ENCODE peak calls at places on chromosomes 12 and 14, in eight cellular contexts. S is prostate gland, D is body of pancreas, G is testis, F is endothelial cell of umbilical vein, B is ovary, E is uterus, L is A549. W is an unnamed sample. For H3K4me1, the result is how much of the 10 kb centered on the place peaks cover.

GRCh38 chr12:88940854-88941253 is 360.6 kb upstream of the KITLG start:
- DNase-seq in D (no peak), E (no peak), B (no peak), F (no peak), G (no peak), S (no peak), L (no peak), W (no peak)

GRCh38 chr14:61644834-61645233 is 50.5 kb upstream of the HIF1A start:
- DNase-seq in E (no peak), L (no peak), F (no peak), D (no peak), S (no peak), G (no peak), B (no peak), W (no peak)

GRCh38 chr14:35682802-35683201 is 126.3 kb downstream of the RALGAPA1 start:
- DNase-seq in E (no peak), B (no peak), D (no peak), G (no peak), S (no peak), F (no peak), L (no peak), W (no peak)

GRCh38 chr14:54794148-54794547 is 108.5 kb downstream of the GCH1 start:
- DNase-seq in E (no peak), S (no peak), D (no peak), L (no peak), F (no peak), G (no peak), B (no peak), W (no peak)

GRCh38 chr12:42213954-42214426 is 24.1 kb downstream of the YAF2 start:
- DNase-seq in B (peak), D (peak), F (peak), S (peak), E (peak), G (peak), L (no peak), W (peak)

GRCh38 chr14:22084393-22085281 is 411.0 kb upstream of the OR4E1 start:
- DNase-seq in G (peak), S (peak), F (peak), E (peak), B (peak), L (peak), D (peak), W (no peak)

GRCh38 chr12:12138203-12139154 is 67.7 kb downstream of the BCL2L14 start:
- DNase-seq in F (no peak), S (no peak), E (no peak), D (no peak), B (no peak), G (no peak), L (no peak), W (no peak)

GRCh38 chr14:86790408-86791364 is 1202.3 kb downstream of the GALC start:
- DNase-seq in E (no peak), B (no peak), F (no peak), G (no peak), L (no peak), D (no peak), S (no peak), W (no peak)

GRCh38 chr12:1527789-1528188 is 66.6 kb downstream of the FBXL14 start:
- DNase-seq in S (no peak), D (no peak), L (no peak), B (no peak), E (no peak), F (no peak), G (no peak), W (no peak)

GRCh38 chr14:71482701-71483100 is 449.5 kb upstream of the RGS6 start:
- DNase-seq in S (no peak), D (no peak), L (no peak), E (no peak), G (no peak), B (no peak), F (no peak), W (no peak)

GRCh38 chr12:71237128-71237527 is 79.3 kb upstream of the TSPAN8 start:
- DNase-seq in L (no peak), D (no peak), B (no peak), F (no peak), G (no peak), S (no peak), E (no peak), W (no peak)

GRCh38 chr14:105912641-105913180 is 386.3 kb downstream of the TMEM121 start:
- DNase-seq in D (no peak), G (no peak), S (no peak), L (no peak), B (no peak), E (no peak), F (no peak), W (no peak)

GRCh38 chr14:38839743-38840375 is 263.2 kb downstream of the SEC23A start:
- DNase-seq in G (no peak), F (peak), E (no peak), L (no peak), S (no peak), D (no peak), B (no peak), W (peak)

GRCh38 chr12:132309162-132310086 is 20.0 kb downstream of the GALNT9 start:
- DNase-seq in S (no peak), G (no peak), L (no peak), B (no peak), D (no peak), E (no peak), F (no peak), W (no peak)

GRCh38 chr12:46676396-46676795 is 149.4 kb downstream of the SLC38A4 start:
- DNase-seq in B (no peak), L (no peak), F (no peak), D (no peak), S (no peak), G (no peak), E (no peak), W (no peak)

GRCh38 chr12:54004841-54005530 is 3.8 kb upstream of the HOXC8 start:
- DNase-seq in F (no peak), E (no peak), L (no peak), G (no peak), B (no peak), D (no peak), S (no peak), W (no peak)

GRCh38 chr12:30437616-30438015 is 258.1 kb downstream of the IPO8 start:
- DNase-seq in S (no peak), F (no peak), E (no peak), B (no peak), G (peak), L (no peak), D (no peak), W (peak)

GRCh38 chr12:110741371-110741770 is 1.3 kb downstream of the PPP1CC start:
- DNase-seq in F (peak), L (no peak), B (no peak), S (no peak), G (no peak), D (no peak), E (no peak), W (no peak)

GRCh38 chr12:57241556-57242310 is 9.3 kb downstream of the STAC3 start:
- DNase-seq in S (no peak), L (no peak), B (no peak), F (no peak), G (no peak), E (no peak), D (no peak), W (peak)

GRCh38 chr14:69013943-69014782 is 35.1 kb upstream of the ACTN1 start:
- DNase-seq in B (no peak), F (peak), G (peak), S (peak), E (no peak), L (no peak), D (peak), W (peak)

GRCh38 chr14:69818760-69819191 is 21.7 kb upstream of the SLC10A1 start:
- DNase-seq in G (peak), D (peak), L (peak), S (peak), F (peak), E (peak), B (peak), W (peak)

GRCh38 chr12:93109794-93110203 is 180.7 kb upstream of the EEA1 start:
- DNase-seq in G (no peak), L (no peak), S (no peak), F (no peak), D (no peak), E (no peak), B (peak), W (no peak)

GRCh38 chr14:68379510-68380303 is 413.2 kb downstream of the ZFP36L1 start:
- DNase-seq in G (no peak), S (peak), B (no peak), F (peak), E (no peak), L (no peak), D (no peak), W (no peak)

GRCh38 chr12:108616941-108617858 is 16.5 kb downstream of the SELPLG start:
- DNase-seq in L (peak), B (no peak), S (no peak), D (no peak), F (no peak), E (no peak), G (no peak), W (peak)

GRCh38 chr14:103733651-103734050 is 18.0 kb downstream of the ZFYVE21 start:
- DNase-seq in G (no peak), E (no peak), L (no peak), S (no peak), D (no peak), B (peak), F (no peak), W (no peak)

GRCh38 chr12:129676411-129676810 is 227.4 kb downstream of the TMEM132D start:
- DNase-seq in E (no peak), L (no peak), D (no peak), F (no peak), S (no peak), B (no peak), G (no peak), W (no peak)

GRCh38 chr12:108685469-108686247 is 45.7 kb downstream of the CORO1C start:
- DNase-seq in D (no peak), G (no peak), B (no peak), F (peak), S (no peak), E (no peak), L (no peak), W (no peak)

GRCh38 chr14:22010532-22011242 is 337.1 kb upstream of the OR4E1 start:
- DNase-seq in F (no peak), S (no peak), E (no peak), L (no peak), B (no peak), D (no peak), G (no peak), W (no peak)

GRCh38 chr14:97107070-97107469 is 309.9 kb downstream of the VRK1 start:
- DNase-seq in L (peak), E (no peak), S (no peak), F (no peak), B (no peak), D (no peak), G (no peak), W (no peak)

GRCh38 chr12:119841433-119842210 is 35.5 kb downstream of the CIT start:
- DNase-seq in B (no peak), L (no peak), D (no peak), E (no peak), F (peak), S (no peak), G (no peak), W (no peak)

GRCh38 chr12:104187446-104188155 is 28.0 kb upstream of the TXNRD1 start:
- DNase-seq in F (no peak), G (no peak), L (no peak), S (no peak), D (no peak), B (no peak), E (no peak), W (peak)

GRCh38 chr12:6346235-6346832 is 4.5 kb upstream of the TNFRSF1A start:
- DNase-seq in B (no peak), S (no peak), G (no peak), F (no peak), L (no peak), D (no peak), E (peak), W (no peak)

GRCh38 chr12:76872415-76872814 is 6.4 kb downstream of the CSRP2 start:
- DNase-seq in F (no peak), E (no peak), S (no peak), L (no peak), G (no peak), B (no peak), D (no peak), W (no peak)

GRCh38 chr12:40224439-40225291 is at the start of gene LRRK2:
- DNase-seq in G (peak), F (peak), B (peak), S (peak), L (peak), E (peak), D (peak), W (peak)

GRCh38 chr14:89618821-89619551 is 202.0 kb upstream of the FOXN3 start:
- DNase-seq in S (peak), F (peak), D (peak), L (peak), G (peak), B (peak), E (peak), W (peak)

GRCh38 chr14:63632932-63633514 is 8.6 kb downstream of the WDR89 start:
- DNase-seq in G (no peak), B (no peak), S (no peak), L (peak), F (peak), D (no peak), E (no peak), W (no peak)

GRCh38 chr12:15621140-15621539 is 168.0 kb downstream of the EPS8 start:
- DNase-seq in B (no peak), G (no peak), L (no peak), S (no peak), D (no peak), F (peak), E (no peak), W (no peak)

GRCh38 chr12:106601031-106601430 is 18.2 kb downstream of the RFX4 start:
- DNase-seq in S (no peak), D (no peak), F (no peak), E (no peak), L (no peak), G (no peak), B (no peak), W (no peak)

GRCh38 chr12:106599302-106599701 is 16.5 kb downstream of the RFX4 start:
- DNase-seq in L (no peak), D (no peak), B (no peak), S (no peak), G (no peak), E (no peak), F (no peak), W (no peak)

GRCh38 chr12:106600503-106600902 is 17.7 kb downstream of the RFX4 start:
- DNase-seq in B (no peak), L (no peak), E (no peak), D (no peak), S (no peak), G (no peak), F (no peak), W (no peak)

GRCh38 chr12:106595268-106595667 is 12.5 kb downstream of the RFX4 start:
- DNase-seq in L (no peak), F (no peak), D (no peak), B (no peak), G (no peak), E (no peak), S (no peak), W (no peak)

DNA sequence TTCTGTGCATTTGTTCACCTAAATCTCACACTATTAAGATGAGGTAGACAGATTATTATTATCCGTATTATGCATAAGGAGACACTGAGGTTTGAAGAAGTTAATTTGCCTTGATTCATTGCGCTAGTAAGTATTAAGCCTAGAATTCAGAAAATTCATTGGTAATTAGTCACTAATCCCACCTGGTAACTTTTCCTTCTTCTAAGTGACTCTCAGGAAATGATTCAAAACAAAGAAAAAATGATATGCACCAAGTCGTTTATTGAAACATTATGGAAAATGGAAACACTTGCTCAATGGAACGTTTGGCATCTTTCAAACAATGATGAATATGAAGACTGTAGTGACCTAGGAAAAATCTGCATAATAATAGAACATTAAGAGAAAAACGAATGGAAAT is 15.2 kb downstream of the RFX4 start:
- DNase-seq in L (no peak), B (no peak), E (no peak), S (no peak), G (no peak), F (peak), D (no peak), W (no peak)
- TF ChIP-seq CTCF in L (no peak), B (no peak), E (no peak), S (no peak), G (no peak), F (no peak), D (no peak), W (no peak)

DNA sequence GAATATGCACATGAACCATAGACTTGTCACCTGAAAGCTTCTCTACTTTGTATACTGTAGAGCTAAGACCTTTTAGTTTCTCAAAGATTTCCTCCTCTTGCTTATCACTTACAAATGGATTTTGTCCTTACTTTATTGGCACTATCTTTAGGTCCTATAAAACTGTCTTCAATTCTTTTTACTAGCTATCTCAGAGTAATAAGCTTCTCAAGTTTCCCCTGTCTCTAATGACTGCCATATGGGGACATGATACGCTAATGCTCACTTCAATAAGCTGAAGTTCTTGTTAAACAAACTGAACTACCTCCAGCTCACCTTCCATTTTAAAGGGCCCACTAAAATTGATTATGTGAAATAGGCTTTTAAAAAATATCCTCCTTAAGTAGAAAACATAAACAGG is 468.2 kb upstream of the CCDC196 start:
- DNase-seq in S (no peak), F (no peak), G (no peak), D (no peak), L (no peak), B (no peak), E (no peak), W (no peak)
- H3K4me1 ChIP-seq in S (under half), F (under half), G (under half), D (under half), L (under half), B (under half), E (under half), W (under half)

DNA sequence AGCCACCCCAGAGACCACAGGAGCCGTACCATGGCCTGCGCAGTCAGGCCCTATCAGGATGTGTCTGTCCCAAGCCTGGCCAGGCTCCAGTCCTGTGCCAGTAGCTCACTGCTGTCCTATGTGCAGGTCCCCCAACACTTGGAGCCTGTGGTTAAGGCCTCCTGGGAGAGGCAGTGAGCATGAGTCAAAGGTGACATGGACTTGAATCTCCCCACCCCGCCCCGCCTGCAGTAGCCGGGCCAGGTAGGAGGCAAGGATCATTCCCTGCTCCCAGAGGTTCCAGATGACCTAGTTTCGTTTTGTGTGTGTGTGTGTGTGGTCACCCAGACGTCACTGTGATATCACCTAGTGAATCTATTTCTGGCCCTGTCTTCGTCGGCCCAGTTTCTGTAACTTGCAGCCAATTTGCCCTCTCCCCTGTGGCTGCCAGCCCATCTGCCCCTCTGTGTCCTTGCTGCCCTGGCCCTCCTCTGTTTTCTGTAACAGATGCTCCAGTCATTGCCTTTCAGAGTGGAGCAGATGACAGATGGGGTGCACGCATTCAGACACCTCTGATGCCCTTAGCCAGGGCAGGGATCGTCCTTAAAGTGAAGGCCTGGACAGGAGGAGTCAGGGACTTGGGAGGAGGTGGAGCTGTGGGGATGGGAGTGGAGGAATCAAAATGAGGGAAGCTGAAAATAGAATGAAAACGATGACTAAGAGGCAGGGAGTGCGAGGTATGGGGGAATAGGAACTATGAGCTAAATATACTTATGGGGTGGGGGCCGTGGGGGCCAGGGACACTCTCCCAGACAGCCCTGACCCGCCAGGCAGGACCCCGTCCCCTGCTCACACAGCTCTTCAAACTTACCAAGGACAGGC is 37.4 kb downstream of the SLC6A12 start:
- DNase-seq in D (no peak), B (no peak), F (no peak), E (no peak), L (no peak), S (no peak), G (peak), W (peak)
- TF ChIP-seq POLR2A in D (no peak), B (no peak), F (no peak), E (no peak), L (no peak), S (no peak), G (no peak), W (no peak)

GRCh38 chr12:62600038-62600437 is 133.4 kb downstream of the MON2 start:
- DNase-seq in F (no peak), S (no peak), E (no peak), D (no peak), L (no peak), G (no peak), B (no peak), W (no peak)
- TF ChIP-seq CTCF in F (peak), S (no peak), E (no peak), D (no peak), L (peak), G (no peak), B (no peak), W (peak)

DNA sequence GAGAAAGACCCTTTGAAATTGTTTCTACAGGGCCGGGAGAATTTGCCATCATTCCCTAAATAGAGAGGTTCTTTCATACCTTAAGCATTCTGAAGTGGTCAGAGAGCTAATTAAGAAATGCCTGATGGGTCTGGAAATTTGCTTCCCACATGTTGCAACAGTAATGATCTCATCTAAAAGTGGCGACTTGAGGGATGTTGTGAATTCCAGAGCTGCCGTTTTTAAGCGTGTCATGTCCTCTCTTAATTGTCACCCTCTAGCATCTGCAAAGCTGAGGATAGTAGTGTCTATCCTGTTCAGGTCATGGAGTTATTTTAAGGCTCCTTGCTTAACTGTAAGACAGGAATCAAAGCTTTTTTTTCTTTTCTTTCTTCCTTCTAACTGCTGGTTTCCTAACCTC is 60.4 kb downstream of the FOS start:
- DNase-seq in D (no peak), S (no peak), G (no peak), E (no peak), F (no peak), B (no peak), L (no peak), W (no peak)
- H3K4me1 ChIP-seq in D (under half), S (under half), G (under half), E (under half), F (under half), B (under half), L (under half), W (half or more)

GRCh38 chr14:100067971-100068959 is 3.0 kb downstream of the EVL start:
- DNase-seq in L (no peak), F (peak), E (peak), G (peak), S (no peak), B (no peak), D (peak), W (peak)
- TF ChIP-seq POLR2A in L (no peak), F (no peak), E (no peak), G (no peak), S (no peak), B (no peak), D (no peak), W (no peak)